ENCODE peak calls at places on chromosomes 7 and 10, in eight cellular contexts. C is progenitor cell of endocrine pancreas, O is endothelial cell, E is mesothelial cell of epicardium, N is OCI-LY7, T is AG09319, F is nephron progenitor cell, H is BJ. G is an unnamed sample.

GRCh38 chr10:124601431-124602120 is 140.0 kb downstream of the LHPP start:
- DNase-seq in T (no peak), E (no peak), N (peak), F (no peak), C (no peak), O (no peak), H (no peak), G (no peak)

GRCh38 chr7:115558186-115558585 is 472.4 kb downstream of the TFEC start:
- DNase-seq in O (no peak), H (peak), F (no peak), N (no peak), C (no peak), T (no peak), E (no peak), G (no peak)

GRCh38 chr10:6065845-6066244 is 3.7 kb upstream of the IL2RA start:
- DNase-seq in O (no peak), N (no peak), C (no peak), T (no peak), F (no peak), E (no peak), H (no peak), G (no peak)

GRCh38 chr10:30481603-30482002 is 47.6 kb downstream of the MAP3K8 start:
- DNase-seq in F (no peak), E (no peak), O (no peak), T (no peak), H (no peak), C (no peak), N (no peak), G (no peak)

GRCh38 chr10:11887381-11888227 is 64.4 kb downstream of the PROSER2 start:
- DNase-seq in F (no peak), N (no peak), T (no peak), O (no peak), C (no peak), H (no peak), E (no peak), G (no peak)

GRCh38 chr10:123855013-123855684 is 36.5 kb downstream of the CPXM2 start:
- DNase-seq in O (no peak), E (no peak), N (no peak), C (no peak), H (peak), T (no peak), F (no peak), G (no peak)

GRCh38 chr7:94507462-94507861 is 2.1 kb upstream of the CASD1 start:
- DNase-seq in F (no peak), O (no peak), H (no peak), C (no peak), N (no peak), E (no peak), T (no peak), G (no peak)

GRCh38 chr7:107294182-107294581 is 125.4 kb downstream of the HBP1 start:
- DNase-seq in O (no peak), H (no peak), E (no peak), F (no peak), T (no peak), C (no peak), N (no peak), G (no peak)

GRCh38 chr7:38518516-38518915 is 112.7 kb downstream of the AMPH start:
- DNase-seq in O (no peak), T (no peak), E (no peak), N (no peak), H (no peak), F (no peak), C (no peak), G (no peak)

GRCh38 chr10:132881186-132881920 is 61.0 kb downstream of the CFAP46 start:
- DNase-seq in F (no peak), C (no peak), O (no peak), H (no peak), T (no peak), N (no peak), E (no peak), G (no peak)

GRCh38 chr10:124180947-124181549 is 87.7 kb upstream of the CHST15 start:
- DNase-seq in H (no peak), T (no peak), O (no peak), C (no peak), E (no peak), F (no peak), N (no peak), G (no peak)

GRCh38 chr7:71626206-71626605 is 494.3 kb downstream of the GALNT17 start:
- DNase-seq in E (no peak), N (no peak), C (no peak), O (no peak), T (no peak), H (no peak), F (no peak), G (no peak)

GRCh38 chr10:22183771-22184466 is 33.9 kb downstream of the EBLN1 start:
- DNase-seq in O (no peak), F (no peak), E (no peak), N (no peak), C (no peak), T (no peak), H (no peak), G (no peak)

GRCh38 chr7:77657427-77658331 is 38.6 kb upstream of the RSBN1L start:
- DNase-seq in E (no peak), F (no peak), T (peak), H (no peak), O (no peak), C (no peak), N (peak), G (peak)

GRCh38 chr10:128626397-128627060 is 500.3 kb upstream of the MKI67 start:
- DNase-seq in C (no peak), N (no peak), H (no peak), T (no peak), O (no peak), F (no peak), E (no peak), G (no peak)

GRCh38 chr7:31516680-31517079 is 2.8 kb downstream of the ITPRID1 start:
- DNase-seq in E (no peak), N (no peak), F (no peak), C (no peak), O (no peak), T (no peak), H (no peak), G (no peak)

GRCh38 chr10:131230166-131230565 is 81.4 kb downstream of the TCERG1L start:
- DNase-seq in H (no peak), E (no peak), T (no peak), N (no peak), C (no peak), O (no peak), F (no peak), G (no peak)

GRCh38 chr7:50730459-50731400 is 52.0 kb downstream of the GRB10 start:
- DNase-seq in O (no peak), C (no peak), H (no peak), N (no peak), T (no peak), E (no peak), F (no peak), G (no peak)

GRCh38 chr7:155893176-155893575 is 80.9 kb upstream of the SHH start:
- DNase-seq in N (no peak), T (no peak), H (no peak), E (no peak), F (no peak), C (no peak), O (no peak), G (no peak)
- TF ChIP-seq CTCF in N (no peak), T (no peak), H (no peak), E (no peak), F (no peak), C (no peak), O (no peak), G (no peak)

GRCh38 chr10:26550774-26551526 is 112.8 kb downstream of the APBB1IP start:
- DNase-seq in O (no peak), E (no peak), H (no peak), T (no peak), N (no peak), F (no peak), C (no peak), G (no peak)
- TF ChIP-seq CTCF in O (no peak), E (no peak), H (no peak), T (no peak), N (peak), F (no peak), C (no peak), G (peak)

DNA sequence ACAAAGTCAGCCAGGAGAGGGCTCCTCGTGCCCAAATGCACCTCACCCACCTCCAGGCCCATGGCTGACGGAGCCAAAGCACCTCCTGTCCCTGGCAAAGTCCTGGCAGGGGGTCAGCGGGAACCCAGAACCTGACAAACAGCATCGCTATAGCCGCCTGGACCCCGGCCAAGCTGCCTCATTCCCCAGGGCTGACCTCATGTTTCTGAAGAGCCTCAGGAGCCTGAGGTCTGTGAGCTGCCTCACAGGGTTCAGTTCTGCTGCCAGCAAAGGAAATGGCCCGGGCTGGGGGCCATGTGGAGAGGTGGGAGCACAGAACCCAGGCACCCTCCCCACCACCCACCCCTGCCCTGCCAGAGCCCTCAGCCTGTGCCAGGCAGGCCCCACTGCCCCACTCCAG is 4.2 kb upstream of the NANOS1 start:
- DNase-seq in T (no peak), C (no peak), H (no peak), F (no peak), O (no peak), E (peak), N (no peak), G (no peak)
- TF ChIP-seq CTCF in T (peak), C (no peak), H (no peak), F (no peak), O (no peak), E (no peak), N (no peak), G (no peak)

DNA sequence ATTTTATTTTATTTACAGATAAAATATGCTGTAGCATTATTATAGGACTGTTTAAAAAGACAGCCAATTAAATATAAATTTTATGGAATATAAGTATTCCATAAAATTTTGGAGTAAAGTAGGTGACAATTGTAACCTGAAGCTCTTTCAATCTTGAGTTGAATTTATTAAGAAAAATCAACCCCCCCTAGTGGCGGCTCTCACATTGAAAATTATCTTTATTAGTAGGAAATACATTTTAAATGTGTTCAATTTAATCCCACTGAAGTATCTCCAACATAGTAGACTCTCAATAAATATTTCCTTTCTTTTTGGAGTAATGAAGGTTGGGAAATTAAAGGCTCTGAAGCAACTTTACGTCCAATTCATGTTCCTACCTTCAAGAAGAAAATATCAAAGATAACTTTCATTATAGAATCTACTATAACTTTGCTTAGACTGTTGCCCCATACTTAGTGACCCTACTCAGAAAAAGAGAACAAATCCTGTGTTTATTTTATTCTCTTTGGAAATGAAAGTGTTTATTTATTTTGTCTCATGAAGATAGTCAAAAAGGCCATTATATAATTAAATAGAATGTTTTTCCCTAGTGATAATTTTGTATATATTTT is 3.1 kb downstream of the AHR start:
- DNase-seq in H (no peak), O (peak), C (no peak), T (no peak), E (no peak), F (peak), N (peak), G (no peak)
- TF ChIP-seq CTCF in H (peak), O (peak), C (peak), T (peak), E (peak), F (peak), N (peak), G (peak)

DNA sequence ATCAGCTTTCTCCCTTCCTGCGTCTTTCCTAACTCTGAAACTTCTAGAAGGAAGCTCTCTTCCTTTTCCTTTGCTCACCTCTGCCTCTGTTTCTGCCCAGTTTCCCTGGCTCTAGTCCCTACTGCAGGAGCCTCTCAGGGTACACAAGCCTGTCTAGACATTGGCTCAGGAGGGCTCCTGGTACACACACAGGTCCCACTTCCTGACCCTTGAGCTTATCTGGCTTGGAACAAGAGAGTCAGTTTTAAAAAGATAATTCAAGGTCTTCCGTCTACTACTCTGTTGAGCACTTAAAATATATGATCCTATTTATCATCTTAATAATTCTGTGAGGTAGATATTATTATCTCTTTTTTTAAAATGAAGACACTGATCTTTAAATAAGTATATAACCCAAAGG is 140.7 kb downstream of the RTKN2 start:
- DNase-seq in F (no peak), O (no peak), T (no peak), N (no peak), C (no peak), E (no peak), H (no peak), G (no peak)
- TF ChIP-seq CTCF in F (no peak), O (no peak), T (no peak), N (no peak), C (no peak), E (no peak), H (no peak), G (no peak)

DNA sequence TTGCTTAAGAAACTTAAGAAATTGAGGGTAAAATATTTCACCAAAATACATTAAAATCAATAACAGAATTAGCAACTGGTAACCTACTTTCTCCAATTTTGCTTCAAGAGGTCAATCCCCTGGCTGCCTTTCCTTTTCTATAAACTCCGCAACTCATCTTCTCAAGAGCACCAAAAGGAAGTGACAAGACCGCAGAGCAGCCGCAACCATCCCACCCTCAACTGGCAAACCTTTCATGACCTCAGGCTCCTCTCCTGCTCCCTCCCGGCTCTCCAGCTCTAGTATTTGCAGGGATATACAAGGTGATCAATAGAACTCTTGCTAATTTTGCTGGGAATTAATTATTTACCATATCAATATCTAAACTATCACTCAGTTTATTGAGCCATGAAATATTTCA is 88.9 kb downstream of the ATE1 start:
- DNase-seq in E (no peak), C (no peak), N (no peak), F (no peak), H (no peak), O (no peak), T (no peak), G (no peak)
- TF ChIP-seq CTCF in E (no peak), C (no peak), N (no peak), F (no peak), H (no peak), O (no peak), T (no peak), G (no peak)

GRCh38 chr10:31709028-31709427 is 219.6 kb downstream of the ARHGAP12 start:
- DNase-seq in E (no peak), T (no peak), H (no peak), O (no peak), N (no peak), F (no peak), C (no peak), G (no peak)
- TF ChIP-seq CTCF in E (no peak), T (peak), H (no peak), O (no peak), N (no peak), F (no peak), C (no peak), G (peak)

DNA sequence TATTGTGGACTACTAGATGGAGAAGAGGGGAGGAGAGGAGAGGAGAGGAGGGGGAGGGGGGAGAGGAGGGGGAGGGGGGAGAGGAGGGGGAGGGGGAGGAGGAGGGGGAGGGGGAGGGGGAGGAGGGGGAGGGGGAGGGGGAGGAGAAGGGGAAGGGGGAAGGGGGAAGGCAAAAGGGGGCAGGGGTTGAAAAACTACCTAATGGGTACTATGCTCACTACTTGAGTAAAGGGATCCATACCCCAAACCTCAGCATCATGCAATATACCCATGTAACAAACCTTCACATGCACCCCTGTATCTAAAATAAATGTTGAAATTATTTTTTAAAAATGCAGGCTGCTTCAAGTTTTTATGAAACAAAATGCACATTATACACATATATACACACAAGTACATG is 15.1 kb upstream of the LMOD2 start:
- DNase-seq in E (no peak), T (no peak), F (no peak), H (no peak), C (no peak), O (no peak), N (no peak), G (no peak)
- TF ChIP-seq CTCF in E (no peak), T (no peak), F (no peak), H (no peak), C (no peak), O (no peak), N (no peak), G (no peak)

DNA sequence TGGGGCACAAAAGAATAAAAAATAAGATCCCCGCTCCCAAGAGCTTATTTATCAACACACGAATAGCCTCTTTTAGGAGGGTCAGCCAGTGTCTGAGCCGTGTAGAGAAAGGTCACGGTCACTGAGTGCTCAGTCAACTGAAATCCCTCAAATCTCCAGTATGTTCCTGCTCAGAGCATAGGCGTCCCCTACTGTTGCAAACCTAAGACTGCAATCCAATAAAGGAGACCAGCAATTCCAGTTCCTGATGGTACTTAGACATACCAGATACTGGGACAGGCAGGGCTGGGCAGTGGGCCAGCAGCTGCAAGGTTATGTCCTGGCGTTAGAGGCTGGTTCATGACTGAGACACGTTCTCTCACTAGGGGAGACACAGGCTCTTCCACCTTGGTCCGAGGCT is 93.6 kb downstream of the CACNB2 start:
- DNase-seq in O (peak), N (no peak), F (peak), E (no peak), T (no peak), C (no peak), H (no peak), G (no peak)
- TF ChIP-seq CTCF in O (peak), N (no peak), F (peak), E (peak), T (no peak), C (peak), H (no peak), G (no peak)

G was measured in GM13977.